ENCODE peak calls at places on chromosome 21, in seven cellular contexts. V, H, R, M, Q, J and U are unnamed samples.

GRCh38 chr21:38769253-38769780 is 36.4 kb upstream of the ETS2 start:
- DNase-seq in V (no peak), H (no peak), R (peak), M (no peak), Q (no peak), J (no peak), U (no peak)

GRCh38 chr21:37631319-37632117 is 264.9 kb downstream of the DYRK1A start:
- DNase-seq in V (no peak), H (no peak), R (peak), M (no peak), Q (no peak), J (no peak), U (no peak)

GRCh38 chr21:38095220-38095619 is 161.6 kb upstream of the KCNJ15 start:
- DNase-seq in V (no peak), H (no peak), R (no peak), M (no peak), Q (no peak), J (no peak), U (no peak)

GRCh38 chr21:34354836-34355235 is 9.0 kb upstream of the KCNE2 start:
- DNase-seq in V (no peak), H (no peak), R (no peak), M (no peak), Q (no peak), J (no peak), U (no peak)

GRCh38 chr21:44445413-44445812 is 9.9 kb upstream of the LRRC3 start:
- DNase-seq in V (no peak), H (peak), R (no peak), M (no peak), Q (peak), J (no peak), U (no peak)

GRCh38 chr21:40254540-40255455 is 387.6 kb downstream of the PCP4 start:
- DNase-seq in V (no peak), H (no peak), R (no peak), M (no peak), Q (no peak), J (no peak), U (no peak)

GRCh38 chr21:42151148-42152074 is 67.5 kb upstream of the ABCG1 start:
- DNase-seq in V (no peak), H (peak), R (no peak), M (no peak), Q (peak), J (no peak), U (no peak)

GRCh38 chr21:45846373-45847160 is 135.0 kb upstream of the COL6A1 start:
- DNase-seq in V (no peak), H (no peak), R (peak), M (no peak), Q (no peak), J (no peak), U (no peak)

GRCh38 chr21:40837456-40837855 is 9.5 kb downstream of the DSCAM start:
- DNase-seq in V (no peak), H (no peak), R (no peak), M (no peak), Q (no peak), J (no peak), U (no peak)

GRCh38 chr21:45456836-45457160 is 51.8 kb downstream of the COL18A1 start:
- DNase-seq in V (no peak), H (no peak), R (no peak), M (no peak), Q (no peak), J (no peak), U (no peak)

GRCh38 chr21:39215078-39215477 is 31.8 kb upstream of the PSMG1 start:
- DNase-seq in V (no peak), H (no peak), R (no peak), M (no peak), Q (no peak), J (no peak), U (no peak)

GRCh38 chr21:37593015-37593414 is 226.4 kb downstream of the DYRK1A start:
- DNase-seq in V (no peak), H (no peak), R (peak), M (no peak), Q (no peak), J (no peak), U (no peak)

GRCh38 chr21:35438643-35439404 is 389.7 kb upstream of the RUNX1 start:
- DNase-seq in V (no peak), H (no peak), R (peak), M (peak), Q (no peak), J (peak), U (no peak)

GRCh38 chr21:42407476-42407875 is 3.8 kb downstream of the UBASH3A start:
- DNase-seq in V (no peak), H (no peak), R (no peak), M (no peak), Q (no peak), J (no peak), U (no peak)

GRCh38 chr21:30740462-30740861 is 6.6 kb downstream of the KRTAP21-2 start:
- DNase-seq in V (no peak), H (no peak), R (no peak), M (no peak), Q (no peak), J (no peak), U (no peak)

GRCh38 chr21:40516336-40516735 is 330.6 kb downstream of the DSCAM start:
- DNase-seq in V (no peak), H (peak), R (no peak), M (no peak), Q (peak), J (no peak), U (no peak)

GRCh38 chr21:44849616-44850130 is 23.8 kb downstream of the PTTG1IP start:
- DNase-seq in V (no peak), H (no peak), R (no peak), M (no peak), Q (peak), J (no peak), U (no peak)

GRCh38 chr21:42002421-42002958 is 7.7 kb downstream of the ZBTB21 start:
- DNase-seq in V (no peak), H (no peak), R (peak), M (peak), Q (no peak), J (no peak), U (peak)

GRCh38 chr21:26850116-26850643 is 5.0 kb upstream of the ADAMTS1 start:
- DNase-seq in V (no peak), H (no peak), R (peak), M (no peak), Q (no peak), J (no peak), U (no peak)

GRCh38 chr21:41361786-41362604 is at the start of gene MX2:
- DNase-seq in V (peak), H (peak), R (peak), M (peak), Q (peak), J (peak), U (peak)